ENCODE peak calls at places on chromosomes 16 and 17, in five cellular contexts. B, X, F, V and L are unnamed samples.

GRCh38 chr17:75751676-75752404 is 13.2 kb downstream of the GALK1 start:
- DNase-seq in V (no peak), X (peak), F (no peak), B (no peak), L (no peak)

GRCh38 chr16:2470603-2471015 is 488 bp upstream of the NTN3 start:
- DNase-seq in V (no peak), F (no peak), X (no peak), B (no peak), L (no peak)

GRCh38 chr17:44844390-44844830 is 3.3 kb upstream of the HIGD1B start:
- DNase-seq in X (peak), B (no peak), F (no peak), V (no peak), L (no peak)

GRCh38 chr16:55559233-55559632 is 7.3 kb upstream of the CAPNS2 start:
- DNase-seq in F (no peak), X (no peak), B (no peak), V (no peak), L (no peak)

GRCh38 chr17:67659028-67659427 is 58.7 kb upstream of the NOL11 start:
- DNase-seq in V (no peak), X (no peak), F (no peak), B (no peak), L (no peak)

GRCh38 chr17:7858487-7858832 is 657 bp downstream of the CYB5D1 start:
- DNase-seq in X (peak), B (peak), V (no peak), F (no peak), L (no peak)

GRCh38 chr17:15384142-15384803 is 42.9 kb upstream of the TEKT3 start:
- DNase-seq in V (no peak), F (no peak), B (no peak), X (no peak), L (no peak)

GRCh38 chr17:7656958-7657715 is 6.4 kb downstream of the ATP1B2 start:
- DNase-seq in V (no peak), F (no peak), B (no peak), X (no peak), L (no peak)

GRCh38 chr17:6471531-6472465 is 27.5 kb downstream of the PIMREG start:
- DNase-seq in X (peak), B (no peak), V (no peak), F (peak), L (no peak)

GRCh38 chr17:67544364-67544763 is 167.3 kb downstream of the PITPNC1 start:
- DNase-seq in F (no peak), V (no peak), X (no peak), B (no peak), L (no peak)

GRCh38 chr16:72962347-72962746 is 85.6 kb downstream of the ZFHX3 start:
- DNase-seq in F (no peak), B (no peak), V (no peak), X (no peak), L (no peak)

GRCh38 chr17:76458580-76459490 is 5.9 kb upstream of the UBE2O start:
- DNase-seq in V (no peak), F (peak), X (peak), B (no peak), L (peak)

GRCh38 chr17:76452646-76453430 is at the start of gene UBE2O:
- DNase-seq in F (peak), B (peak), V (peak), X (peak), L (peak)

GRCh38 chr17:3773511-3773910 is 27.5 kb downstream of the ITGAE start:
- DNase-seq in X (peak), F (peak), V (no peak), B (no peak), L (no peak)

GRCh38 chr16:2515180-2515803 is 1.5 kb downstream of the ATP6V0C start:
- DNase-seq in F (no peak), V (no peak), B (no peak), X (peak), L (no peak)

GRCh38 chr17:63492940-63493339 is 16.1 kb downstream of the ACE start:
- DNase-seq in X (peak), F (no peak), B (no peak), V (no peak), L (no peak)

GRCh38 chr16:2343211-2343610 is 2.7 kb upstream of the ABCA3 start:
- DNase-seq in V (no peak), B (no peak), F (no peak), X (peak), L (no peak)

GRCh38 chr16:85137323-85138072 is 25.2 kb upstream of the CIBAR2 start:
- DNase-seq in X (peak), V (peak), F (peak), B (peak), L (peak)

GRCh38 chr16:2058901-2059300 is 11.1 kb downstream of the TSC2 start:
- DNase-seq in V (no peak), B (no peak), F (no peak), X (no peak), L (no peak)

DNA sequence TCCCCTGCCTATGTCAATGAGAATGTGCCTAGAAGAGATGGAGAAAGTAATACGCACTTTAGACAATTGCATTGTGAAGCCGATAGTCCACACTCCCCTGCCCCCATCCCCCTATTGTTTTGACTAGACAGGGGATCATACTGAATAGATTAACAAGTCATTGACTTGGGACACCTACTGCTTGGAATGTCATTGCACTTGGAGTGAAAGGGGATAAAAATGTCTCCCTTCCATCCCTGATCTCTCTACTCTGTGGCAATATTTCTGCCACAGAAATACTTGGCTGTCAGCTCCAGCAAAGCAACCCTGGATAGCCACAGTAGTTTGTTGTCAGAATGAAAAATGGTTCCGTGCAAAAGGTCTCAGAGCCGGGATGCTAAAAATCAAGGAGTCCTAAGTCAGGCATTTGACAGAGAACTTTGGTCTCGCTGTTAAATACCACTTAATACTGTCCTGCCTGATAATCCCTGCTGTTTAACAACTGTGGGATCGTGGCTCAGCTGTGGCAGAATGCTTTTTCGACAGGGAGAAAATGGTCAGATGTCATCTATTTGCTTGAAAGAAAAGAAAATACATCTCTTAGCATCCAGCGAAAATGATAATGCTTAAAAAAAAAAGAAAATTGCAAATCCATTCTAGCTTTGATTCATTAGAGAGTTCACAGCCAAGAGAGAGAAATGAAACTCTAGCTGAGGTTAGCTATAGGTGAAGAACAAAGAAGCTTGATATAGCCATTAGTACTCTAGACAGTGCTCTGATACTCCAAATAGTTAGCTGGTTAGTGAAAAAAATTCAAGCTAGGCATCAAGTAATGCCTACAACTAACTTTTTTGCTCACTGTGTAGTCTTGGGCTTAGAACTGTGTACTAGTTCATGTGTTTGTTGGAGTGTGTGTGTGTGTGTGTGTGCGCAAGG is 721.9 kb upstream of the SOX9 start:
- DNase-seq in X (no peak), V (no peak), B (no peak), F (no peak), L (no peak)
- TF ChIP-seq CTCF in X (no peak), V (no peak), B (no peak), F (no peak), L (no peak)

GRCh38 chr16:4693296-4693955 is at the start of gene NUDT16L1:
- DNase-seq in X (peak), F (peak), B (peak), V (peak), L (peak)
- TF ChIP-seq CTCF in X (no peak), F (no peak), B (no peak), V (peak), L (no peak)

DNA sequence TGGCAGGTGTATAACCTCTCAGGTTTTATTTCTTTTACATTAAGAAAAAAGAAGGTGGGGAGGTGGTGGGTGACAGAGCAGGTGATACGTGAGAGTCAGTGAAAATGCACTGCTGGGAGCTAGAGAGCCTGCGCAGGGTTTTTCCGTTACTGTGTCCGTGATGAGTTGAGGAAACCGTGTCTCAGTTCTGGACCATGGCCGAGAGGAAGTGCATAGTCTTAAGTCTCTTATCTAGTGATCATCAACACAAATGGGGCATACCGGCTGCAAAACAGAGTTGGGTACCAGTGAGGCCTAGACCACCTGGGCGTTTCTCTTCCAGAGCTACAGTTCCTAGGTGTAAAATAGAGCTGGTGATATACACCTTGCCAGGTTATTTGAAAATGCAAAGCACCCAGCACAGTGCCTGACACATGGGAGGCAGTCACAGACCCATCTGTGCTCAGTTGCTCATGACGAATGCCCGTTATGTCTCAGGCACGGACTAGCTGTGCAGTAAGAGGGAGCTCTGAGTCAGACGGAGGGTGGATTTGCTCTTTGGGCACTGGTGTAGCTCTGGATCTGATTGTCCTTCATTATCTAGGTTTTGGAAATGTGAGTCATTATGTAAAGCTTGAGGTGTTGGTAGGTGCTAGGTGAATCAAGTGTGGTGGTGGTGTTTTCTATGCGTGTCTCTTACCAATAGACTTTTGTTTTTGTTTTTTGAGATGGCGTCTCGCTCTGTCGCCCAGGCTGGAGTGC is 60.9 kb downstream of the RPTOR start:
- DNase-seq in B (peak), F (peak), X (peak), V (no peak), L (no peak)
- TF ChIP-seq CTCF in B (no peak), F (no peak), X (no peak), V (no peak), L (no peak)

GRCh38 chr17:80294653-80295052 is 34.0 kb downstream of the RNF213 start:
- DNase-seq in V (no peak), B (no peak), F (no peak), X (peak), L (no peak)

GRCh38 chr17:80294210-80294609 is 33.6 kb downstream of the RNF213 start:
- DNase-seq in B (no peak), X (peak), V (no peak), F (no peak), L (no peak)

GRCh38 chr17:80291260-80291659 is 30.6 kb downstream of the RNF213 start:
- DNase-seq in B (no peak), F (no peak), X (no peak), V (no peak), L (no peak)

GRCh38 chr17:80291691-80292487 is 31.2 kb downstream of the RNF213 start:
- DNase-seq in X (peak), B (no peak), V (no peak), F (no peak), L (no peak)

DNA sequence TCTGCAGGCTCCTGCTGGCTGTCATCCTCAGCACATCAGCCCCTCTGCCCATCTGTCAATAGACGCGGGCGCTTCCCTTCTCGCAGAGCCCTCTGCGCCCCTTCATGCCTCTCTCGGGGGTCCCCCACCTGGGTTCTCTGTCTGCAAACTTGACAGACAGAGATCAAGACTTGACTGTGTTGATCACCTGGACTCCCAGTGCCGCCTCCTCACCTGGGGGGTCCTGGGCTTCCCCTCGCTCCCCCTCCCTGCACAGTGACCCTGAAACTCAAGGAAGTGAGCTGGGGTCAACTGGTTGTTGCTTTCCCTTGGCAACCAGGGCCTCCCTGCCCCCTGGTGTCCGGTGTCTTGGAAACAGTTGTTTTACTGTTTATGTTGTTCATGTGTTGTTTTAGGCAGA is 31.9 kb downstream of the RNF213 start:
- DNase-seq in F (no peak), V (no peak), B (no peak), X (peak), L (no peak)
- TF ChIP-seq CTCF in F (no peak), V (no peak), B (no peak), X (no peak), L (no peak)

DNA sequence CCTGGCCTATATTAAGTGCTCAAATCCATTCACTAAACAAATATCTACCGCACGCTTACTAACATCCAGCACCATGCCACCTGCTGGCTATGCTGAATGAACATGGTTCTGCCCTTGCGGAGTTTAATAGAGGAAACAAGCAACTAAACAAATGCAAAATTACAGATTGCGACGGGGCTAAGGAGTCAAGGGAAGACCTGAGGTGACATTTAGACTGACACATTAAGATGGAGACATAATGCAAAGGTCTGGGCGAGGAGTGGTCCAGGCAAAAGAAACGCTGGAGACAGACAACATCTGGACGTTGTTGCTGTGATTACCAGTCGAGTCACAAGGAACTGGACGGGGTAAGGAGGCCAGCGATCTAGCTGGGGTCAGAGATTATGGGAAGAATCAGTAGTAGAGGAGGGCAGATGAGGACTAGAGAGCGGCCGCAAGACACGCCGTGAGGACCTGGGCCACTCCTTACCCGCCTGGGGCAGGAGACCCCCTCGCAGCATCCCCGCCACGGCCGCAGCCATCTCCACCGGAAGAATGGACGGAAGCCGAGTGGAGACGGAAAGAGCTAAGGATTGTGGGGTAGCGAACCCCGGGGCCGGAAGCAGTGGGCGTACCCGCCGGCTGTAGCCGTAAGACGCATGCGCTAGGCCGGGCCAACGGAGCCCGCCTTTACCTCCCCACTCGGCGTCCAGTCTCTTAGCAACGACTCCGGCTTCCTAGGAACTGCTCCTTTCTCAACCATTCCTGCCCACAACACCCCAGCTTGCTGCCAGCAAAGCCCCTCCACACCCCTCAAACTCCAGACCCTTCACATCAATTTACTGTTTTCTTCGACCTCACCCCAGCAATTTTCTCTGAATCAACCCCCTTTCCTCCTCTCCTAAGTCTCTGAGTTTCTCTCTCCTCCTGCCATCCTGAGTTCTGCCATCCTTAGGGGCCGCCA is at the start of the genes LRRC46 and MRPL10:
- DNase-seq in B (peak), F (peak), V (peak), X (peak), L (peak)
- TF ChIP-seq CTCF in B (no peak), F (peak), V (no peak), X (peak), L (no peak)

GRCh38 chr17:42027961-42028790 is 8.3 kb downstream of the NKIRAS2 start:
- DNase-seq in B (no peak), V (no peak), X (peak), F (no peak), L (no peak)
- TF ChIP-seq CTCF in B (no peak), V (no peak), X (peak), F (no peak), L (no peak)